ENCODE peak calls at places on chromosomes 6 and 20, in five cellular contexts. Y is cardiac fibroblast, G is Calu3, R is progenitor cell of endocrine pancreas, C is PC-9. B is an unnamed sample.

GRCh38 chr6:158713469-158713868 is 63.6 kb downstream of the SYTL3 start:
- DNase-seq in Y (no peak), G (no peak), R (no peak), C (no peak), B (no peak)

GRCh38 chr20:3710703-3711417 is 1.5 kb downstream of the SIGLEC1 start:
- DNase-seq in Y (peak), G (peak), R (peak), C (no peak), B (peak)

GRCh38 chr6:43770417-43771209 is 602 bp downstream of the VEGFA start:
- DNase-seq in Y (peak), G (peak), R (peak), C (peak), B (peak)

GRCh38 chr20:19926581-19926980 is 90.6 kb upstream of the NAA20 start:
- DNase-seq in Y (peak), G (no peak), R (no peak), C (no peak), B (no peak)

GRCh38 chr6:1296079-1296478 is 15.8 kb upstream of the FOXQ1 start:
- DNase-seq in Y (no peak), G (no peak), R (no peak), C (no peak), B (no peak)

GRCh38 chr6:52144196-52145076 is 41.7 kb upstream of the IL17A start:
- DNase-seq in Y (no peak), G (no peak), R (no peak), C (no peak), B (no peak)

GRCh38 chr6:157770946-157771345 is 52.1 kb upstream of the SNX9 start:
- DNase-seq in Y (no peak), G (no peak), R (no peak), C (peak), B (no peak)

GRCh38 chr6:108576724-108577123 is 16.0 kb downstream of the FOXO3 start:
- DNase-seq in Y (peak), G (no peak), R (no peak), C (no peak), B (no peak)

GRCh38 chr6:786946-787763 is 94.2 kb upstream of the EXOC2 start:
- DNase-seq in Y (peak), G (no peak), R (no peak), C (no peak), B (no peak)

GRCh38 chr6:30646450-30647038 is 389 bp upstream of the C6orf136 start:
- DNase-seq in Y (no peak), G (no peak), R (peak), C (no peak), B (no peak)

GRCh38 chr6:71404145-71404966 is 115.7 kb downstream of the OGFRL1 start:
- DNase-seq in Y (peak), G (peak), R (no peak), C (peak), B (no peak)

GRCh38 chr6:38508894-38509293 is 130.8 kb downstream of the BTBD9 start:
- DNase-seq in Y (peak), G (peak), R (no peak), C (peak), B (no peak)

GRCh38 chr6:39964094-39964493 is 29.8 kb upstream of the MOCS1 start:
- DNase-seq in Y (no peak), G (no peak), R (no peak), C (no peak), B (no peak)

GRCh38 chr6:156413156-156413555 is 364.0 kb upstream of the ARID1B start:
- DNase-seq in Y (no peak), G (no peak), R (no peak), C (no peak), B (no peak)

GRCh38 chr6:24606200-24606599 is 39.8 kb downstream of the KIAA0319 start:
- DNase-seq in Y (no peak), G (no peak), R (no peak), C (no peak), B (no peak)

GRCh38 chr20:23123886-23124285 is 37.8 kb upstream of the CD93 start:
- DNase-seq in Y (no peak), G (no peak), R (no peak), C (no peak), B (no peak)

GRCh38 chr6:154721460-154721859 is 11.8 kb upstream of the SCAF8 start:
- DNase-seq in Y (peak), G (peak), R (no peak), C (peak), B (no peak)

GRCh38 chr20:64025826-64026412 is 10.1 kb upstream of the C20orf204 start:
- DNase-seq in Y (no peak), G (no peak), R (no peak), C (no peak), B (no peak)

GRCh38 chr20:33132858-33133615 is 34.9 kb upstream of the BPIFA2 start:
- DNase-seq in Y (peak), G (no peak), R (no peak), C (no peak), B (no peak)

GRCh38 chr6:37897321-37897720 is 77.8 kb downstream of the ZFAND3 start:
- DNase-seq in Y (no peak), G (peak), R (no peak), C (peak), B (no peak)

GRCh38 chr6:45574885-45575284 is 197.2 kb upstream of the SUPT3H start:
- DNase-seq in Y (no peak), G (no peak), R (no peak), C (peak), B (no peak)

GRCh38 chr6:160881409-160881808 is 110.2 kb upstream of the MAP3K4 start:
- DNase-seq in Y (no peak), G (no peak), R (no peak), C (no peak), B (no peak)

GRCh38 chr6:71012871-71013456 is 56.1 kb upstream of the B3GAT2 start:
- DNase-seq in Y (peak), G (peak), R (no peak), C (no peak), B (no peak)

GRCh38 chr20:38957477-38957876 is 4.7 kb upstream of the DHX35 start:
- DNase-seq in Y (no peak), G (no peak), R (no peak), C (peak), B (no peak)

GRCh38 chr6:144149894-144150672 is at the start of gene STX11:
- DNase-seq in Y (peak), G (peak), R (peak), C (no peak), B (peak)

GRCh38 chr6:97189767-97190166 is 93.2 kb downstream of the MMS22L start:
- DNase-seq in Y (peak), G (no peak), R (no peak), C (no peak), B (no peak)

GRCh38 chr6:166257911-166258318 is 50.3 kb downstream of the PRR18 start:
- DNase-seq in Y (no peak), G (no peak), R (no peak), C (no peak), B (no peak)

DNA sequence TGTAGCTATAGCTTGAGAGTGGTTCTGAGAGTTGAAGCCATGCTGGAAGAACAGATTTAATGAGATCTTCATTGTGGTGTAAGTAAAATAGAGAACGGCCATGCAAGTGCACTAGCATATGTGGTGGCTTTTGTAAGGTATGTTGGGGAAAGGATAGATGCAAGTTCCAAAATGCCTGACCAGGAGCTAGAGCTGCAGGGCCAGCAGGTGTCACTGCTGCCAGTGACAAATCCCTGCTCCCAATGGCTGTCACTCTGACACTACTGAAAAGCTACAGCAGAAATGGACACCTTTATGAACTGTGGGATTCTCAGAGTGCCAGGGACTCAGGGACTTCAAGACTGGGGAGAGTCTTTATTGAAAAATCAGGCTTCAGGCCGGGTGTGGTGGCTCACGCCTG is 23.1 kb upstream of the VIP start:
- DNase-seq in Y (no peak), G (no peak), R (no peak), C (no peak), B (no peak)
- TF ChIP-seq CTCF in Y (no peak), G (no peak), R (no peak), C (no peak), B (no peak)

GRCh38 chr6:11812951-11813350 is 34.3 kb upstream of the ADTRP start:
- DNase-seq in Y (peak), G (no peak), R (no peak), C (no peak), B (no peak)

GRCh38 chr6:11814819-11815218 is 36.2 kb upstream of the ADTRP start:
- DNase-seq in Y (no peak), G (no peak), R (no peak), C (no peak), B (no peak)

GRCh38 chr6:11814116-11814515 is 35.5 kb upstream of the ADTRP start:
- DNase-seq in Y (no peak), G (no peak), R (no peak), C (no peak), B (no peak)

GRCh38 chr6:11812439-11812838 is 33.8 kb upstream of the ADTRP start:
- DNase-seq in Y (no peak), G (no peak), R (no peak), C (no peak), B (no peak)

GRCh38 chr6:11813585-11813984 is 35.0 kb upstream of the ADTRP start:
- DNase-seq in Y (no peak), G (no peak), R (no peak), C (no peak), B (no peak)
- TF ChIP-seq CTCF in Y (no peak), G (no peak), R (no peak), C (no peak), B (no peak)

GRCh38 chr20:35739294-35740163 is 2.5 kb downstream of the RBM39 start:
- DNase-seq in Y (peak), G (peak), R (no peak), C (peak), B (no peak)
- TF ChIP-seq CTCF in Y (peak), G (no peak), R (peak), C (peak), B (no peak)

GRCh38 chr20:55567826-55568225 is 437.5 kb downstream of the CBLN4 start:
- DNase-seq in Y (no peak), G (no peak), R (no peak), C (no peak), B (no peak)

GRCh38 chr20:55561259-55561658 is 444.1 kb downstream of the CBLN4 start:
- DNase-seq in Y (no peak), G (no peak), R (no peak), C (no peak), B (no peak)

DNA sequence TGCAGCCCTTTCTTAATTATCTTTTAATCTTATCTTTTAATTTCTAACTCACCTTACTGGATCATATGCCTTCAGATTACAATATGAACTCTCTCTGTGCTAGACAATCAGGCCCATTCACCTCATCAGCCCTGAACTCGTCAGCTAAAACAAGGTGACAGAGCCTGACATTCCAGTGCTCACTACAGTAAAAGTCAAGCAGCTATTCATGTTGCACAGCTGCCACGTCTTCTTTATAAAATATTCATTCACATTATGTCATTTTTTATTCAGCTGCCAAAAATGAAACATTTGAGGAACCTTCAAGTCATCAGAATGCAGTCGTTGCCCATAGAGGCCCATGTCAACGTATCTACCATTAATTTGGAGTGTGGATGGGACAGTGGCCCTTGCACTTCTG is 439.9 kb downstream of the CBLN4 start:
- DNase-seq in Y (no peak), G (no peak), R (no peak), C (no peak), B (no peak)
- TF ChIP-seq CTCF in Y (no peak), G (no peak), R (no peak), C (no peak), B (no peak)

GRCh38 chr6:36132221-36132895 is 2.0 kb downstream of the MAPK13 start:
- DNase-seq in Y (peak), G (no peak), R (no peak), C (no peak), B (no peak)

GRCh38 chr6:36128793-36129192 is 1.5 kb upstream of the MAPK13 start:
- DNase-seq in Y (no peak), G (no peak), R (no peak), C (peak), B (no peak)

GRCh38 chr6:36131517-36132220 is 1.4 kb downstream of the MAPK13 start:
- DNase-seq in Y (peak), G (peak), R (no peak), C (peak), B (no peak)

GRCh38 chr6:36129889-36130671 is at the start of gene MAPK13:
- DNase-seq in Y (peak), G (peak), R (peak), C (peak), B (peak)

DNA sequence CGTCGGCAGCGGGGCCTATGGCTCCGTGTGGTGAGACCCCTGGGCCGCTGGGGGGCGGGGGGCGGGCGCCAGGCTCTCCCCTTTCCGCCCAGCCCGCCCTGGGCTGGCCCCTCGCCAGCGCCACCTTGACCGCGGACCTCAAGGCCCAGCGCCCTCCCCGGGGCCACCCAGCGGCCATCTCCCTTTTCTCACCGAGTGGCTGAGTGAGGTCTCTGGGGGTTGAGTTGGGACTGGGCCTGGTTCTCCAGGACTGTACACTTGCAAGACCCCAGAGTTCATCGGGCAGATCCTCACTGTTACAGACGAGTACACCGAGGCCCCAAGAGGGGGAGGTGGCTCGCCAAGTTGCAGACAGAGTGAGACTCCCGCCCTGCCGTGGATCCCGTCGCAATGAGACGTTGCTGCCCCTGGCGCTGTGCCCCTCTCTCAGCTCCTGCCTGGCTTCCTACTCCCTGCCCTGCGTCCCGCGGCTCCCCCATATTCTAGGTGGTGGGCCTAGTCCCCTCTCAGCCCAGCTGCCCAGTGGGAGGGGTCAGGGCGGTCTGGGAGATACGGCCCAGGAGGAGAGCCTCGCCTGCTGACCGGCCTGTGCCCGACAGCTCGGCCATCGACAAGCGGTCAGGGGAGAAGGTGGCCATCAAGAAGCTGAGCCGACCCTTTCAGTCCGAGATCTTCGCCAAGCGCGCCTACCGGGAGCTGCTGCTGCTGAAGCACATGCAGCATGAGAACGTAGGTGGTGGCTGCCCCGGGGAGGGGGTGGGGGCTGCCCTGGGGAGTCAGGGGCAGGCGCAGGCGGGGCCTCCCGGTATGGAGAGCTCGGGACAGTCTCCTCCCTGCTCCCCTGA is 581 bp downstream of the MAPK13 start:
- DNase-seq in Y (peak), G (peak), R (peak), C (peak), B (no peak)
- TF ChIP-seq CTCF in Y (no peak), G (peak), R (peak), C (peak), B (no peak)

DNA sequence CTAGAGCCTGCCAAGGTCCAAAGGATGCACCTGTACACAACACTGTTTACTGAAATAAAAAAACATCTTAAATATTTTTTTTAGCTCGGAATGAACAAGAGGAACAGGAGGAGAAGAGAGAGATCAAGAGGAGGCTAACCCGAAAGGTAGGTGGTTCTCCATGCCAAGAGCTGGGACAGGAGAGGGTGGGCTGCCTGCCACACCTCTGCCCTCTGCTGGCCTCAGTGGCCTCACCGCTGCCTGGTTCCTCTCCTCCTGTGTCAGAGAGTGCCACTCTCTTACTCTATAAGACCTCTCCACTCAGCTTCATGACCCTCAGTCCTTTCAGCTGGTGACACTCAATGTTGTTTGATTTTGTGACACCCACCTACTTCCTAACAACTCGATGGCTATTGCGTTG is 50.2 kb downstream of the TBC1D7 start:
- DNase-seq in Y (no peak), G (no peak), R (no peak), C (no peak), B (no peak)
- TF ChIP-seq CTCF in Y (no peak), G (no peak), R (peak), C (peak), B (no peak)

GRCh38 chr6:114061116-114061515 is 90.2 kb upstream of the HDAC2 start:
- DNase-seq in Y (no peak), G (no peak), R (no peak), C (peak), B (no peak)
- TF ChIP-seq CTCF in Y (no peak), G (no peak), R (no peak), C (no peak), B (no peak)

B was measured in activated B cell treated with CpG ODN at 0.5 μM for 24 hours.